ENCODE peak calls at places on chromosomes 7 and 10, in six cellular contexts. Y is NCI-H1092; H is GM04504; B is stimulated activated CD8-positive, alpha-beta memory T cell treated with anti-CD3 and anti-CD28 coated beads, Interleukin-12 subunit alpha, Interleukin-12 subunit beta, amount 100 ng/mL, for 4 hours; D is H9; Q is ELF-1. O is an unnamed sample.

GRCh38 chr10:94129393-94130130 is 135.8 kb downstream of the PLCE1 start:
- DNase-seq in Y (no peak), H (no peak), B (no peak), D (no peak), Q (no peak), O (no peak)

GRCh38 chr10:86391986-86392722 is 25.6 kb upstream of the GRID1 start:
- DNase-seq in Y (no peak), H (no peak), B (no peak), D (no peak), Q (no peak), O (no peak)

GRCh38 chr7:73667344-73668102 is at the start of gene VPS37D:
- DNase-seq in Y (peak; percentile 85), H (peak; percentile 76), B (peak; percentile 86), D (peak; percentile 94), Q (peak; percentile 86), O (peak; percentile 99)

GRCh38 chr7:149248777-149249176 is 9.3 kb downstream of the ZNF212 start:
- DNase-seq in Y (no peak), H (no peak), B (no peak), D (no peak), Q (no peak), O (no peak)

GRCh38 chr7:95169678-95170077 is 154.7 kb downstream of the PON1 start:
- DNase-seq in Y (no peak), H (no peak), B (no peak), D (no peak), Q (no peak), O (no peak)

GRCh38 chr7:103445228-103446020 is 583 bp downstream of the SLC26A5 start:
- DNase-seq in Y (no peak), H (no peak), B (no peak), D (peak; percentile 62), Q (peak; percentile 51), O (peak; percentile 45)

GRCh38 chr10:133173860-133174523 is 14.0 kb downstream of the KNDC1 start:
- DNase-seq in Y (no peak), H (no peak), B (no peak), D (no peak), Q (no peak), O (no peak)

GRCh38 chr7:149005427-149006344 is 22.6 kb downstream of the PDIA4 start:
- DNase-seq in Y (peak; percentile 72), H (no peak), B (peak; percentile 66), D (peak; percentile 81), Q (peak; percentile 77), O (peak; percentile 91)

GRCh38 chr7:17530249-17530648 is 231.8 kb downstream of the AHR start:
- DNase-seq in Y (no peak), H (no peak), B (no peak), D (no peak), Q (no peak), O (no peak)

GRCh38 chr7:151837285-151838042 is 39.5 kb downstream of the PRKAG2 start:
- DNase-seq in Y (no peak), H (no peak), B (no peak), D (peak; percentile 49), Q (peak; percentile 37), O (peak; percentile 62)

GRCh38 chr10:121831777-121832176 is 96.1 kb downstream of the ATE1 start:
- DNase-seq in Y (no peak), H (no peak), B (no peak), D (no peak), Q (no peak), O (no peak)

GRCh38 chr10:79239930-79240713 is 107.1 kb upstream of the PPIF start:
- DNase-seq in Y (no peak), H (no peak), B (no peak), D (peak; percentile 84), Q (peak; percentile 98), O (peak; percentile 57)

GRCh38 chr10:28796606-28797512 is 119.5 kb downstream of the BAMBI start:
- DNase-seq in Y (no peak), H (peak; percentile 8), B (no peak), D (no peak), Q (no peak), O (no peak)

GRCh38 chr10:107718868-107719267 is 554.4 kb upstream of the SORCS1 start:
- DNase-seq in Y (no peak), H (no peak), B (no peak), D (no peak), Q (no peak), O (no peak)

GRCh38 chr10:54613162-54613561 is 187.9 kb downstream of the PCDH15 start:
- DNase-seq in Y (no peak), H (no peak), B (no peak), D (no peak), Q (no peak), O (no peak)

GRCh38 chr7:115087437-115087836 is 165.5 kb downstream of the MDFIC start:
- DNase-seq in Y (no peak), H (peak; percentile 44), B (no peak), D (no peak), Q (peak; percentile 18), O (peak; percentile 29)

GRCh38 chr10:3455385-3456334 is 283.1 kb upstream of the PITRM1 start:
- DNase-seq in Y (no peak), H (no peak), B (no peak), D (no peak), Q (peak; percentile 75), O (no peak)

GRCh38 chr7:2760098-2760889 is 72.3 kb downstream of the AMZ1 start:
- DNase-seq in Y (peak; percentile 63), H (peak; percentile 18), B (no peak), D (peak; percentile 67), Q (peak; percentile 69), O (peak; percentile 72)

GRCh38 chr10:35324196-35324595 is 12.1 kb upstream of the CCNY start:
- DNase-seq in Y (no peak), H (no peak), B (no peak), D (no peak), Q (no peak), O (no peak)

GRCh38 chr10:6300106-6300783 is 97.5 kb downstream of the PFKFB3 start:
- DNase-seq in Y (no peak), H (peak; percentile 38), B (no peak), D (no peak), Q (no peak), O (no peak)

GRCh38 chr7:155356323-155357105 is 58.8 kb downstream of the INSIG1 start:
- DNase-seq in Y (no peak), H (no peak), B (no peak), D (peak; percentile 60), Q (peak; percentile 83), O (peak; percentile 67)

GRCh38 chr10:112223725-112224124 is 40.2 kb upstream of the GPAM start:
- DNase-seq in Y (no peak), H (no peak), B (no peak), D (no peak), Q (no peak), O (no peak)

GRCh38 chr7:105638942-105639495 is 57.7 kb upstream of the EFCAB10 start:
- DNase-seq in Y (peak; percentile 65), H (no peak), B (no peak), D (peak; percentile 83), Q (peak; percentile 79), O (peak; percentile 71)

GRCh38 chr10:92011560-92012214 is 88.1 kb downstream of the BTAF1 start:
- DNase-seq in Y (no peak), H (peak; percentile 11), B (no peak), D (no peak), Q (no peak), O (peak; percentile 15)

GRCh38 chr10:106696239-106696638 is 468.3 kb downstream of the SORCS1 start:
- DNase-seq in Y (no peak), H (no peak), B (no peak), D (no peak), Q (no peak), O (no peak)

O was measured in iPS-NIHi11.